ENCODE peak calls at places on chromosomes 3 and 15, in four cellular contexts. I, N, J and Y are unnamed samples.

GRCh38 chr3:179046497-179047353 is 24.9 kb downstream of the ZMAT3 start:
- DNase-seq in N (no peak), J (peak), I (no peak), Y (no peak)

GRCh38 chr3:107629556-107629955 is 106.8 kb downstream of the BBX start:
- DNase-seq in J (no peak), I (no peak), N (no peak), Y (no peak)

GRCh38 chr15:81337713-81338157 is 13.8 kb upstream of the STARD5 start:
- DNase-seq in N (no peak), I (no peak), J (no peak), Y (no peak)

GRCh38 chr3:12938258-12938711 is 96.9 kb upstream of the RPL32 start:
- DNase-seq in J (no peak), I (no peak), N (no peak), Y (no peak)

GRCh38 chr3:9715764-9716437 is 12.3 kb downstream of the CPNE9 start:
- DNase-seq in N (peak), I (no peak), J (no peak), Y (no peak)

GRCh38 chr3:111713833-111714232 is 118.7 kb upstream of the ZBED2 start:
- DNase-seq in N (no peak), J (no peak), I (no peak), Y (no peak)

GRCh38 chr3:175270199-175270837 is 411.2 kb downstream of the NAALADL2 start:
- DNase-seq in I (no peak), N (no peak), J (no peak), Y (no peak)

GRCh38 chr3:106381265-106381942 is 512.6 kb upstream of the CBLB start:
- DNase-seq in J (no peak), N (no peak), I (no peak), Y (no peak)

GRCh38 chr3:50119786-50120185 is 31.1 kb downstream of the RBM5 start:
- DNase-seq in J (no peak), N (no peak), I (no peak), Y (no peak)

GRCh38 chr3:134517796-134518195 is 31.9 kb downstream of the CEP63 start:
- DNase-seq in I (no peak), J (no peak), N (no peak), Y (no peak)

GRCh38 chr15:53246996-53247395 is 456.9 kb upstream of the ONECUT1 start:
- DNase-seq in I (no peak), J (no peak), N (no peak), Y (no peak)

GRCh38 chr3:141777957-141778813 is 15.0 kb downstream of the GRK7 start:
- DNase-seq in I (no peak), N (no peak), J (no peak), Y (no peak)

GRCh38 chr3:24529210-24529609 is 34.6 kb upstream of the THRB start:
- DNase-seq in J (no peak), N (no peak), I (no peak), Y (no peak)

GRCh38 chr3:56783644-56784451 is 17.9 kb downstream of the ARHGEF3 start:
- DNase-seq in I (no peak), N (peak), J (peak), Y (no peak)
- H3K4me3 ChIP-seq in I (no peak), N (no peak), J (peak), Y (no peak)

DNA sequence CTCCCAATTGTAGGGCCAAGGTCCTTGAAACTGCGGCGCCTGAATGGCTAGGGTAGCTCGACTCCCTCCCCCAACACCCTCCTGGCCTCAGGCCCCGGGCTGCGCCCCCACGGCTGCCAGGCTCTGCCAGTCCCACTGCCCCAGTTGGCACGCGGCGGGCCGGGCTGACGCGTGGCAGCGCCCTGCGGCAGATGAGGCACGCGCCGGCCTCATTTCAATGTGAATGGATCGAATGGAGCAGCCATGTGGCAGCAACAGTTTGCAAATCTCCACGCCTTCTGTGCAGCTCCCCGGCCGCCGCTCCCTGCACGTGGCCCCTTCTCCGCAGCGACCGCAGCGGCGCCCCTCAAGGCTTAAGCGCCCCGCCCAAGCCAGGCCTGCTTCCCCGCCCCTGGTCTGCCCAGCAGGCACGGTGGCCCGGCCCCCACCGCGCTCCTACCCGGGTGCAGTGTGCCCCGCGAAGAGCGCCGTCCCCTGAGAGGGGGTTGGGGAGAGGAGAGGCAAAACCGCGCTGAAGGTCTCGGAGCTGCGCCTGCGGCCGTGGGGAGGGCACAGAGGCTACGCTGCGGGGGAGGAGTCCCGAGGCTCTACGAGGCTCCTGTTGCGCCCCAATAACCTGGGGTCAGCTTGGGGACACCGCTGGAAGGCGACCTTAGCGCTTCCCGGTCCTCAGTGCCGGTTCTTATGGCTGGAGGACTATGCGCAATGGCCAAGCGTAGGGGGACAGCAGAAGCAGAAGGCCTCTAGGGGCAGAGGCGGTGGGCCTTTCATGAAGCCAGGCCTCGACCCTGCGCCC is 3.1 kb upstream of the DLL4 start:
- DNase-seq in J (no peak), N (no peak), I (no peak), Y (no peak)
- TF ChIP-seq SUZ12 in J (no peak), N (no peak), I (peak), Y (no peak)

DNA sequence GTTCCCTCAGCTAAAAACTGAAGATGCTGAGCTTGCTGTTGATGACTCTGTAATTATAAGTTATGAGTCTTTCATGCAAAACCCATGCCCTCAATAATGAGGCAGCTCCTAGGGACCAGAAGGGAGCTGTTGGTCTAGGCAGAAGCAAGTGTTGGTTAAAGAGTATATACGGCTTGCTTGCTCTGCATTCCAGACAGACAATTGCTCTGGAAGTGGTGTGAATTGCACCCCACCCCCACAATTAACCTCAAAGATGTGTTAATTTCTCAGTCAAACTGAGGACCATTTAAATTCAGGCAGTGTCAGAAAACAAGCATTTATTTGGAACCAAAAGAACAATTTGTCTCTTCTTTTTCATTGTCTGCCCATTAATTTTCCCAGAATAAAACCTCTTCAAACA is 163.5 kb upstream of the EOMES start:
- DNase-seq in N (no peak), J (no peak), I (no peak), Y (peak)
- H3K9ac ChIP-seq in N (no peak), J (no peak), I (no peak), Y (no peak)

GRCh38 chr3:194661946-194662345 is 10.0 kb downstream of the LSG1 start:
- DNase-seq in N (no peak), I (no peak), J (no peak), Y (no peak)
- H3K4me3 ChIP-seq in N (no peak), I (no peak), J (no peak), Y (no peak)